ENCODE peak calls at places on chromosome 18, in seven cellular contexts. D is pancreas, R is foreskin fibroblast, M is upper lobe of left lung, A is A549, O is cardiac muscle cell, Z is lower lobe of right lung. W is an unnamed sample.
A peak's percentile ranks its signal among the peaks of the same experiment; 100 is the strongest.

GRCh38 chr18:304887-305529 is 37.2 kb upstream of the THOC1 start:
- DNase-seq in D (no peak), R (no peak), M (no peak), A (no peak), O (peak; percentile 9), Z (no peak), W (no peak)

GRCh38 chr18:2905802-2906521 is 59.2 kb downstream of the EMILIN2 start:
- DNase-seq in D (peak; percentile 46), R (peak; percentile 58), M (peak; percentile 77), A (peak; percentile 41), O (no peak), Z (peak; percentile 82), W (peak; percentile 64)

GRCh38 chr18:741931-742512 is 29.6 kb upstream of the ENOSF1 start:
- DNase-seq in D (no peak), R (peak; percentile 27), M (no peak), A (peak; percentile 37), O (peak; percentile 36), Z (no peak), W (no peak)

GRCh38 chr18:9068346-9068745 is 34.2 kb upstream of the NDUFV2 start:
- DNase-seq in D (no peak), R (no peak), M (no peak), A (no peak), O (no peak), Z (no peak), W (no peak)

GRCh38 chr18:49768051-49768391 is 45.3 kb downstream of the ACAA2 start:
- DNase-seq in D (peak; percentile 27), R (peak; percentile 54), M (peak; percentile 57), A (peak; percentile 7), O (peak; percentile 66), Z (no peak), W (peak; percentile 61)

GRCh38 chr18:33536904-33537303 is 41.1 kb upstream of the ASXL3 start:
- DNase-seq in D (no peak), R (no peak), M (no peak), A (no peak), O (no peak), Z (no peak), W (no peak)

GRCh38 chr18:50395093-50395492 is 20.2 kb downstream of the SKA1 start:
- DNase-seq in D (no peak), R (no peak), M (no peak), A (no peak), O (no peak), Z (no peak), W (no peak)

GRCh38 chr18:35564795-35565453 is 16.6 kb upstream of the GALNT1 start:
- DNase-seq in D (no peak), R (no peak), M (no peak), A (no peak), O (no peak), Z (no peak), W (no peak)

GRCh38 chr18:39799010-39799409 is 2156.0 kb upstream of the PIK3C3 start:
- DNase-seq in D (no peak), R (no peak), M (no peak), A (peak; percentile 2), O (no peak), Z (no peak), W (no peak)

GRCh38 chr18:9869713-9870430 is 15.9 kb upstream of the TXNDC2 start:
- DNase-seq in D (no peak), R (peak; percentile 89), M (peak; percentile 49), A (peak; percentile 43), O (no peak), Z (no peak), W (no peak)

GRCh38 chr18:8314123-8314522 is 295.1 kb upstream of the RAB12 start:
- DNase-seq in D (no peak), R (no peak), M (no peak), A (no peak), O (no peak), Z (no peak), W (no peak)

GRCh38 chr18:35159782-35160181 is 81.1 kb upstream of the ZNF397 start:
- DNase-seq in D (no peak), R (no peak), M (no peak), A (no peak), O (no peak), Z (no peak), W (no peak)

GRCh38 chr18:41553716-41554115 is 401.3 kb upstream of the PIK3C3 start:
- DNase-seq in D (no peak), R (no peak), M (no peak), A (no peak), O (peak; percentile 69), Z (no peak), W (no peak)

GRCh38 chr18:35322486-35323258 is 21.5 kb downstream of the ZNF24 start:
- DNase-seq in D (no peak), R (no peak), M (no peak), A (no peak), O (no peak), Z (no peak), W (no peak)

GRCh38 chr18:62447652-62448051 is 75.2 kb upstream of the ZCCHC2 start:
- DNase-seq in D (no peak), R (no peak), M (no peak), A (no peak), O (no peak), Z (no peak), W (no peak)

GRCh38 chr18:52183107-52183506 is 156.9 kb upstream of the DCC start:
- DNase-seq in D (no peak), R (no peak), M (no peak), A (no peak), O (no peak), Z (no peak), W (no peak)

GRCh38 chr18:13165636-13166423 is 52.7 kb upstream of the LDLRAD4 start:
- DNase-seq in D (no peak), R (no peak), M (no peak), A (no peak), O (no peak), Z (no peak), W (no peak)

GRCh38 chr18:10053861-10054260 is 140.0 kb downstream of the VAPA start:
- DNase-seq in D (no peak), R (no peak), M (no peak), A (no peak), O (no peak), Z (no peak), W (no peak)

GRCh38 chr18:9711361-9712129 is 3.4 kb downstream of the RAB31 start:
- DNase-seq in D (no peak), R (no peak), M (peak; percentile 48), A (no peak), O (no peak), Z (peak; percentile 64), W (no peak)

GRCh38 chr18:70158992-70159717 is 46.3 kb downstream of the RTTN start:
- DNase-seq in D (no peak), R (no peak), M (no peak), A (no peak), O (no peak), Z (no peak), W (no peak)

GRCh38 chr18:8423051-8423558 is 186.1 kb upstream of the RAB12 start:
- DNase-seq in D (no peak), R (peak; percentile 53), M (no peak), A (no peak), O (no peak), Z (no peak), W (no peak)

GRCh38 chr18:10748641-10749040 is 222.8 kb downstream of the NAPG start:
- DNase-seq in D (no peak), R (no peak), M (no peak), A (no peak), O (no peak), Z (no peak), W (no peak)

DNA sequence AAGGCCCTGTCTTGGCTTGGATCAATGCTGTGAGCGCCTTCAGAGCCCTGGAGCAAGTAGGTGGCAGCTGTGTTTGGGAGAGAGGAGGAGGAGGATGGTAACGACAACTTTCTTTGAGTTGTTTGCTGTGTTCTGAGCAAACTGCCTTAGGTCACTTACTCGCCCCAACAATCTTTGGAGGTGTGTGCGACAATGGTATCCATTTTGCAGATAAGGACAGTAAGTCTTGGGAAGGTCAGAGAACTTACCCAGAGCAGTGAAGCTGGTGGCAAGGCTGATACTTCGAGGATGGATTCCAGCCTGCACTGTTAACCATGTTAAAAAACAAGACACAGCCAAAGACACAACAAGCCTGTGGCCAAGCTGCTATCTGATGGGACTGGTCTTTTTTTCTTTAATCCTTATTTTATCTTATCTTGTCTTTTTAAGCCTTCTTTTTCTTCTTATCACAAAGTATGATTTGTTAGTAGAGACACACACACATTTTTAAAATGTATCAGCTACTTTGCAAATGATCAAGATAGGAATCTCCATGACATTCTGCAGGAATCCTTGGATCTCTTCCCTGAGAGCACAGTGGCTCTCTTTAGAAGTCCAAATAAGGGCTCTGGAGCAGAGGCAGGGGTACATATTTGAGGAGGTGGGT is 27.9 kb downstream of the CNDP1 start:
- DNase-seq in D (no peak), R (no peak), M (no peak), A (no peak), O (no peak), Z (no peak), W (no peak)
- TF ChIP-seq CTCF in D (no peak), R (no peak), M (no peak), A (no peak), O (no peak), Z (no peak), W (no peak)

GRCh38 chr18:76462326-76462694 is 32.7 kb downstream of the ZNF516 start:
- DNase-seq in D (no peak), R (no peak), M (no peak), A (no peak), O (no peak), Z (no peak), W (no peak)
- TF ChIP-seq CTCF in D (no peak), R (no peak), M (no peak), A (no peak), O (no peak), Z (no peak), W (no peak)

GRCh38 chr18:73514449-73514848 is 633.2 kb downstream of the FBXO15 start:
- DNase-seq in D (no peak), R (no peak), M (no peak), A (no peak), O (no peak), Z (no peak), W (no peak)

DNA sequence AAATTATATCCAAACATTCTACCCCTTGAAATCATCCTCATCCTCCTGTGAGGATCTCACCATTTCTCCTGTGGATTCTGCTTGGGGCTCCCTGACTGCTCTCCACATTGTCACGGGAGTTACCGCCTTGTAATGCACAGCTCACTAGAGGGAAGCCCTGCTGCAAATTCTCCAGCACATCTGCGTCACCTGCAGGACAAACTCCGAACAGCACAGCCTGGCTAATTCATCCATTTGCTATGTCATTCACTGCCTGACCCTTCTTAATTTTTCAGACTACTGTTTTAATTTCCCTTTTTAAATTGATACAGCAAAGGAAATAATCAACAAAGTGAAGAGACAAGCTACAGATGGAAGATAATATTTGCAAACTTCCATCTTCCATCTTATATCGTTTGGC is 627.4 kb downstream of the FBXO15 start:
- DNase-seq in D (no peak), R (no peak), M (no peak), A (no peak), O (no peak), Z (no peak), W (peak; percentile 38)
- TF ChIP-seq CTCF in D (no peak), R (no peak), M (no peak), A (no peak), O (no peak), Z (no peak), W (peak; percentile 53)

DNA sequence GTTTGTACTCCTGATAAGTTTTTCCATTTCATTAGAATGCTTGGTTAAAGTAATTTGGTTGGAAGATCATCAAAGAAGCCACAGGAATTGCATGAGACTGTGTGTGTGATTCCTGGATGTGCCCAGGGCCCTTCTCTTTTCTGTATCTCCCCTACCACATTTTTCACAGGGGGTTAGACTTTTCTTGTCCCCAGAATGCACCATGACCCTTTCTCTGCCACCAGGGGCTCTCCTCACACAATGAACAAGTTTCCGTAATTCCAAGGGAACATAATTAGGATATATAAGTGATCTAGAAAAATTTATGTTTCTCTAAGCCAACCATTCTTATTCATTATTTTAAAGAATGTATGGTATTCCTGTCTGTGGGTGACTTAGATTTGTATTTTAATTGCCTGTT is 291.8 kb downstream of the NEDD4L start:
- DNase-seq in D (no peak), R (no peak), M (no peak), A (no peak), O (no peak), Z (no peak), W (no peak)
- TF ChIP-seq CTCF in D (no peak), R (no peak), M (no peak), A (no peak), O (peak; percentile 29), Z (no peak), W (no peak)